ENCODE peak calls at places on chromosomes 4 and X, in ten cellular contexts. M is CD8-positive, alpha-beta memory T cell; L is GM13977; D is MG63; Y is suprapubic skin; U is dermis microvascular lymphatic vessel endothelial cell; T is foreskin fibroblast; E is NCI-H510A treated with DMSO at 0.1 percent for 48 hours; S is PC-9; W is ecto neural progenitor cell. J is an unnamed sample.
A peak's percentile ranks its signal among the peaks of the same experiment; 100 is the strongest.

GRCh38 chrX:153933751-153934472 is 925 bp downstream of the NAA10 start:
- DNase-seq in M (no peak), L (no peak), D (no peak), Y (no peak), U (peak; percentile 16), T (peak; percentile 31), E (no peak), S (no peak), W (no peak), J (peak; percentile 73)

GRCh38 chr4:150224896-150225591 is 146.8 kb downstream of the DCLK2 start:
- DNase-seq in M (no peak), L (no peak), D (peak; percentile 86), Y (no peak), U (peak; percentile 41), T (peak; percentile 93), E (no peak), S (no peak), W (no peak), J (peak; percentile 99)

GRCh38 chr4:174582463-174582862 is 60.2 kb upstream of the HPGD start:
- DNase-seq in M (no peak), L (no peak), D (no peak), Y (no peak), U (no peak), T (no peak), E (no peak), S (no peak), W (no peak), J (no peak)

GRCh38 chrX:153378607-153379006 is 22.5 kb downstream of the PNMA6E start:
- DNase-seq in M (no peak), L (no peak), D (no peak), Y (no peak), U (no peak), T (no peak), E (no peak), S (no peak), W (no peak), J (no peak)

GRCh38 chr4:53185853-53186590 is 179.8 kb downstream of the SCFD2 start:
- DNase-seq in M (no peak), L (no peak), D (peak; percentile 55), Y (no peak), U (no peak), T (no peak), E (no peak), S (no peak), W (no peak), J (peak; percentile 81)

GRCh38 chr4:154503598-154503997 is 12.0 kb upstream of the DCHS2 start:
- DNase-seq in M (no peak), L (no peak), D (no peak), Y (no peak), U (peak; percentile 17), T (no peak), E (peak; percentile 6), S (no peak), W (no peak), J (peak; percentile 15)

GRCh38 chrX:40688976-40689375 is 41.6 kb upstream of the CXorf38 start:
- DNase-seq in M (no peak), L (no peak), D (no peak), Y (no peak), U (peak; percentile 42), T (no peak), E (no peak), S (no peak), W (no peak), J (no peak)

GRCh38 chr4:25209702-25210101 is 24.1 kb upstream of the PI4K2B start:
- DNase-seq in M (no peak), L (no peak), D (no peak), Y (no peak), U (no peak), T (no peak), E (no peak), S (no peak), W (no peak), J (no peak)

GRCh38 chrX:118603981-118604380 is 108.4 kb downstream of the DOCK11 start:
- DNase-seq in M (peak; percentile 3), L (peak; percentile 35), D (peak; percentile 16), Y (no peak), U (peak; percentile 40), T (peak; percentile 26), E (peak; percentile 73), S (peak; percentile 33), W (peak; percentile 50), J (peak; percentile 54)

GRCh38 chr4:65670331-65671031 is at the start of gene EPHA5:
- DNase-seq in M (no peak), L (peak; percentile 17), D (peak; percentile 94), Y (peak; percentile 73), U (peak; percentile 62), T (peak; percentile 7), E (peak; percentile 68), S (peak; percentile 55), W (peak; percentile 88), J (peak; percentile 65)

GRCh38 chr4:108224628-108225053 is 55.9 kb upstream of the LEF1 start:
- DNase-seq in M (no peak), L (no peak), D (no peak), Y (no peak), U (peak; percentile 2), T (peak; percentile 5), E (peak; percentile 7), S (no peak), W (no peak), J (peak; percentile 23)

GRCh38 chr4:185142911-185143595 is at the start of gene SLC25A4:
- DNase-seq in M (peak; percentile 83), L (peak; percentile 96), D (peak; percentile 75), Y (peak; percentile 85), U (peak; percentile 71), T (peak; percentile 63), E (peak; percentile 75), S (peak; percentile 81), W (peak; percentile 93), J (peak; percentile 76)

GRCh38 chr4:61374612-61374920 is 174.4 kb downstream of the ADGRL3 start:
- DNase-seq in M (no peak), L (no peak), D (no peak), Y (no peak), U (no peak), T (no peak), E (no peak), S (no peak), W (no peak), J (no peak)

GRCh38 chrX:120755066-120755846 is 120.4 kb downstream of the CT47B1 start:
- DNase-seq in M (no peak), L (no peak), D (no peak), Y (no peak), U (no peak), T (no peak), E (peak; percentile 52), S (no peak), W (no peak), J (no peak)

GRCh38 chr4:119518915-119519410 is 109.6 kb downstream of the PDE5A start:
- DNase-seq in M (no peak), L (no peak), D (no peak), Y (no peak), U (no peak), T (no peak), E (no peak), S (no peak), W (no peak), J (no peak)

GRCh38 chrX:130994671-130995070 is 63.5 kb upstream of the ARHGAP36 start:
- DNase-seq in M (no peak), L (peak; percentile 4), D (no peak), Y (no peak), U (peak; percentile 16), T (no peak), E (peak; percentile 26), S (peak; percentile 8), W (no peak), J (peak; percentile 7)

GRCh38 chrX:18047440-18047940 is 173.2 kb downstream of the BEND2 start:
- DNase-seq in M (no peak), L (no peak), D (no peak), Y (no peak), U (no peak), T (no peak), E (no peak), S (no peak), W (no peak), J (peak; percentile 2)

GRCh38 chr4:111689731-111690130 is 455.5 kb upstream of the FAM241A start:
- DNase-seq in M (no peak), L (no peak), D (no peak), Y (no peak), U (no peak), T (no peak), E (no peak), S (no peak), W (no peak), J (peak; percentile 61)

GRCh38 chrX:140141444-140142029 is 176.2 kb upstream of the CXorf66 start:
- DNase-seq in M (no peak), L (peak; percentile 58), D (no peak), Y (no peak), U (peak; percentile 20), T (no peak), E (no peak), S (peak; percentile 16), W (no peak), J (peak; percentile 9)

GRCh38 chr4:92529510-92529909 is 225.7 kb downstream of the GRID2 start:
- DNase-seq in M (no peak), L (no peak), D (no peak), Y (no peak), U (no peak), T (no peak), E (no peak), S (no peak), W (no peak), J (no peak)

GRCh38 chr4:179977378-179977777 is 2265.8 kb upstream of the TENM3 start:
- DNase-seq in M (no peak), L (no peak), D (no peak), Y (no peak), U (no peak), T (no peak), E (no peak), S (no peak), W (no peak), J (no peak)

GRCh38 chrX:100654256-100654655 is 10.3 kb downstream of the SRPX2 start:
- DNase-seq in M (no peak), L (no peak), D (no peak), Y (no peak), U (peak; percentile 45), T (no peak), E (no peak), S (no peak), W (no peak), J (peak; percentile 37)

GRCh38 chrX:100681581-100681980 is 37.6 kb downstream of the SRPX2 start:
- DNase-seq in M (no peak), L (no peak), D (no peak), Y (no peak), U (no peak), T (no peak), E (no peak), S (no peak), W (no peak), J (peak; percentile 40)

GRCh38 chr4:45007499-45007898 is 281.1 kb upstream of the GNPDA2 start:
- DNase-seq in M (no peak), L (no peak), D (no peak), Y (no peak), U (no peak), T (no peak), E (no peak), S (no peak), W (no peak), J (no peak)

GRCh38 chr4:20395160-20395773 is 143.6 kb downstream of the SLIT2 start:
- DNase-seq in M (peak; percentile 3), L (no peak), D (peak; percentile 11), Y (no peak), U (peak; percentile 38), T (no peak), E (peak; percentile 12), S (peak; percentile 34), W (peak; percentile 55), J (peak; percentile 46)

GRCh38 chr4:183129675-183130074 is 30.6 kb downstream of the WWC2 start:
- DNase-seq in M (no peak), L (no peak), D (no peak), Y (no peak), U (no peak), T (no peak), E (no peak), S (no peak), W (no peak), J (no peak)

J was measured in EH.